ENCODE peak calls at places on chromosomes 16 and 17, in eight cellular contexts. E is endodermal cell; F is activated CD8-positive, alpha-beta T cell treated with anti-CD3 and anti-CD28 coated beads for 36 hours; Q is brain microvascular endothelial cell; N is osteocyte; U is stomach; Z is AG04449; A is fibroblast of pulmonary artery. K is an unnamed sample.

GRCh38 chr17:31825961-31826691 is 32.9 kb downstream of the COPRS start:
- DNase-seq in Z (no peak), A (peak), F (peak), Q (no peak), E (no peak), N (no peak), U (no peak), K (no peak)

GRCh38 chr16:19177111-19177747 is 9.2 kb downstream of the SYT17 start:
- DNase-seq in Q (no peak), N (no peak), A (peak), U (no peak), E (peak), F (no peak), Z (no peak), K (no peak)

GRCh38 chr17:8144401-8145295 is 7.6 kb downstream of the PER1 start:
- DNase-seq in N (no peak), E (peak), Z (no peak), U (no peak), F (no peak), Q (no peak), A (no peak), K (no peak)

GRCh38 chr16:69799601-69800000 is 37.5 kb downstream of the WWP2 start:
- DNase-seq in E (no peak), N (no peak), U (no peak), F (no peak), Z (no peak), A (no peak), Q (no peak), K (no peak)

GRCh38 chr17:55266051-55266957 is 1.5 kb downstream of the HLF start:
- DNase-seq in Q (no peak), U (no peak), Z (no peak), F (no peak), N (no peak), A (no peak), E (peak), K (no peak)

GRCh38 chr17:43092891-43093290 is 32.3 kb downstream of the BRCA1 start:
- DNase-seq in U (no peak), F (no peak), Q (peak), N (no peak), A (peak), E (no peak), Z (no peak), K (no peak)

GRCh38 chr17:50133028-50133768 is 3.2 kb upstream of the SAMD14 start:
- DNase-seq in N (no peak), Q (no peak), E (peak), U (no peak), F (no peak), A (peak), Z (no peak), K (no peak)

GRCh38 chr16:12009922-12010321 is 33.4 kb downstream of the SNX29 start:
- DNase-seq in N (no peak), Q (no peak), Z (no peak), A (no peak), U (no peak), E (no peak), F (no peak), K (no peak)

GRCh38 chr17:54881255-54881972 is 19.2 kb upstream of the TOM1L1 start:
- DNase-seq in A (no peak), N (no peak), Z (no peak), Q (no peak), F (no peak), U (no peak), E (no peak), K (no peak)

GRCh38 chr17:11264183-11264871 is 23.3 kb downstream of the SHISA6 start:
- DNase-seq in Z (no peak), Q (no peak), U (no peak), E (no peak), F (no peak), A (no peak), N (no peak), K (no peak)

GRCh38 chr17:38342886-38343607 is 709 bp downstream of the GPR179 start:
- DNase-seq in N (no peak), Q (no peak), E (no peak), Z (no peak), U (no peak), A (no peak), F (no peak), K (no peak)
- TF ChIP-seq CTCF in N (no peak), Q (no peak), E (no peak), Z (no peak), U (no peak), A (no peak), F (no peak), K (no peak)

GRCh38 chr17:62140376-62140775 is 75.3 kb upstream of the MED13 start:
- DNase-seq in Q (no peak), U (no peak), N (no peak), E (no peak), A (no peak), Z (no peak), F (no peak), K (no peak)
- TF ChIP-seq CTCF in Q (no peak), U (no peak), N (no peak), E (no peak), A (no peak), Z (no peak), F (no peak), K (no peak)

GRCh38 chr16:24253192-24253591 is 2.9 kb upstream of the CACNG3 start:
- DNase-seq in A (peak), Q (peak), F (peak), N (no peak), E (peak), Z (no peak), U (no peak), K (no peak)
- TF ChIP-seq CTCF in A (peak), Q (peak), F (peak), N (peak), E (peak), Z (peak), U (peak), K (no peak)

GRCh38 chr17:2592974-2593845 is at the start of gene PAFAH1B1:
- DNase-seq in F (peak), N (peak), E (peak), U (peak), Q (peak), A (peak), Z (no peak), K (peak)
- TF ChIP-seq CTCF in F (no peak), N (peak), E (no peak), U (no peak), Q (no peak), A (no peak), Z (peak), K (no peak)

GRCh38 chr17:71398706-71399620 is 721.9 kb upstream of the SOX9 start:
- DNase-seq in A (peak), F (no peak), U (no peak), E (peak), Q (no peak), Z (no peak), N (no peak), K (no peak)
- TF ChIP-seq CTCF in A (no peak), F (no peak), U (no peak), E (peak), Q (no peak), Z (no peak), N (no peak), K (no peak)